ENCODE peak calls at places on chromosome 7, in nine cellular contexts. U is NCI-H510A, V is COR-L47, M is H1, P is HTR-8/SVneo, Z is gastrocnemius medialis, O is RWPE1, S is endodermal cell, L is hippocampal formation. W is an unnamed sample.

GRCh38 chr7:22295402-22296264 is 61.3 kb downstream of the RAPGEF5 start:
- DNase-seq in U (no peak), V (no peak), M (no peak), P (no peak), Z (no peak), O (no peak), S (no peak), L (peak; percentile 55), W (no peak)

GRCh38 chr7:131057524-131058065 is 270.1 kb upstream of the MKLN1 start:
- DNase-seq in U (no peak), V (no peak), M (no peak), P (no peak), Z (no peak), O (no peak), S (no peak), L (no peak), W (no peak)

GRCh38 chr7:18361756-18362155 is 133.8 kb upstream of the HDAC9 start:
- DNase-seq in U (no peak), V (no peak), M (no peak), P (no peak), Z (peak; percentile 18), O (peak; percentile 5), S (peak; percentile 85), L (no peak), W (no peak)

GRCh38 chr7:28107960-28108359 is 72.6 kb downstream of the JAZF1 start:
- DNase-seq in U (no peak), V (no peak), M (no peak), P (no peak), Z (peak; percentile 49), O (peak; percentile 38), S (no peak), L (no peak), W (no peak)

GRCh38 chr7:45196374-45196773 is 38.8 kb downstream of the RAMP3 start:
- DNase-seq in U (no peak), V (no peak), M (no peak), P (no peak), Z (no peak), O (no peak), S (no peak), L (no peak), W (no peak)

GRCh38 chr7:45670227-45670626 is 96.1 kb downstream of the ADCY1 start:
- DNase-seq in U (no peak), V (no peak), M (no peak), P (no peak), Z (no peak), O (no peak), S (peak; percentile 15), L (no peak), W (no peak)

GRCh38 chr7:867406-868188 is 8.8 kb upstream of the GET4 start:
- DNase-seq in U (no peak), V (no peak), M (no peak), P (no peak), Z (peak; percentile 75), O (peak; percentile 89), S (no peak), L (no peak), W (peak; percentile 73)

GRCh38 chr7:134720091-134720935 is 59.1 kb upstream of the CALD1 start:
- DNase-seq in U (no peak), V (no peak), M (no peak), P (no peak), Z (no peak), O (no peak), S (no peak), L (no peak), W (peak; percentile 79)

GRCh38 chr7:3861371-3861770 is 560.3 kb downstream of the SDK1 start:
- DNase-seq in U (no peak), V (no peak), M (no peak), P (no peak), Z (no peak), O (no peak), S (no peak), L (no peak), W (no peak)

GRCh38 chr7:159099217-159099655 is 45.4 kb downstream of the VIPR2 start:
- DNase-seq in U (no peak), V (no peak), M (no peak), P (no peak), Z (no peak), O (no peak), S (peak; percentile 70), L (no peak), W (no peak)

GRCh38 chr7:91780526-91780925 is 100.0 kb downstream of the MTERF1 start:
- DNase-seq in U (no peak), V (no peak), M (no peak), P (no peak), Z (no peak), O (no peak), S (no peak), L (no peak), W (no peak)

GRCh38 chr7:7201583-7202374 is 19.4 kb downstream of the C1GALT1 start:
- DNase-seq in U (no peak), V (no peak), M (no peak), P (no peak), Z (no peak), O (peak; percentile 51), S (peak; percentile 72), L (no peak), W (no peak)

GRCh38 chr7:45891462-45892402 is 3.4 kb downstream of the IGFBP1 start:
- DNase-seq in U (no peak), V (no peak), M (no peak), P (no peak), Z (no peak), O (no peak), S (no peak), L (no peak), W (no peak)

GRCh38 chr7:74092964-74093339 is 9.3 kb downstream of the LIMK1 start:
- DNase-seq in U (no peak), V (peak; percentile 33), M (no peak), P (no peak), Z (peak; percentile 54), O (no peak), S (no peak), L (no peak), W (peak; percentile 37)

GRCh38 chr7:55071411-55072188 is 52.8 kb downstream of the EGFR start:
- DNase-seq in U (no peak), V (no peak), M (no peak), P (no peak), Z (no peak), O (no peak), S (no peak), L (peak; percentile 48), W (no peak)

GRCh38 chr7:37921340-37921805 is 933 bp downstream of the EPDR1 start:
- DNase-seq in U (peak; percentile 49), V (peak; percentile 20), M (no peak), P (no peak), Z (peak; percentile 47), O (no peak), S (peak; percentile 83), L (no peak), W (no peak)

GRCh38 chr7:46654546-46655443 is 733.7 kb upstream of the IGFBP3 start:
- DNase-seq in U (no peak), V (no peak), M (no peak), P (no peak), Z (no peak), O (peak; percentile 13), S (no peak), L (no peak), W (no peak)

GRCh38 chr7:101386558-101387199 is 24.0 kb downstream of the COL26A1 start:
- DNase-seq in U (no peak), V (no peak), M (no peak), P (peak; percentile 45), Z (peak; percentile 19), O (no peak), S (peak; percentile 65), L (no peak), W (no peak)

GRCh38 chr7:101945034-101945758 is 127.8 kb downstream of the CUX1 start:
- DNase-seq in U (no peak), V (no peak), M (no peak), P (no peak), Z (peak; percentile 61), O (no peak), S (no peak), L (no peak), W (no peak)

GRCh38 chr7:112009081-112009480 is 197.1 kb downstream of the DOCK4 start:
- DNase-seq in U (no peak), V (no peak), M (no peak), P (no peak), Z (no peak), O (peak; percentile 20), S (no peak), L (no peak), W (peak; percentile 43)

GRCh38 chr7:137266764-137267163 is 76.8 kb downstream of the PTN start:
- DNase-seq in U (no peak), V (no peak), M (no peak), P (no peak), Z (no peak), O (no peak), S (no peak), L (no peak), W (no peak)

GRCh38 chr7:30184804-30185487 is 50.2 kb downstream of the MTURN start:
- DNase-seq in U (no peak), V (no peak), M (no peak), P (no peak), Z (peak; percentile 90), O (no peak), S (no peak), L (peak; percentile 70), W (no peak)

GRCh38 chr7:152336754-152337368 is 98.9 kb downstream of the KMT2C start:
- DNase-seq in U (peak; percentile 4), V (peak; percentile 57), M (no peak), P (peak; percentile 22), Z (peak; percentile 26), O (peak; percentile 21), S (peak; percentile 61), L (peak; percentile 38), W (peak; percentile 57)

GRCh38 chr7:74405191-74405898 is 48.4 kb upstream of the GTF2IRD1 start:
- DNase-seq in U (no peak), V (peak; percentile 25), M (peak; percentile 68), P (no peak), Z (no peak), O (peak; percentile 28), S (peak; percentile 90), L (no peak), W (no peak)

GRCh38 chr7:19713676-19714075 is 4.8 kb upstream of the POLR1F start:
- DNase-seq in U (no peak), V (peak; percentile 30), M (no peak), P (peak; percentile 9), Z (no peak), O (peak; percentile 9), S (peak; percentile 67), L (peak; percentile 5), W (peak; percentile 55)

GRCh38 chr7:112748381-112748780 is 41.8 kb downstream of the TMEM168 start:
- DNase-seq in U (no peak), V (no peak), M (no peak), P (no peak), Z (no peak), O (no peak), S (no peak), L (no peak), W (no peak)

GRCh38 chr7:71535616-71536015 is 403.7 kb downstream of the GALNT17 start:
- DNase-seq in U (no peak), V (no peak), M (no peak), P (no peak), Z (no peak), O (no peak), S (no peak), L (no peak), W (no peak)

GRCh38 chr7:81478664-81479063 is 291.2 kb downstream of the HGF start:
- DNase-seq in U (no peak), V (peak; percentile 43), M (no peak), P (no peak), Z (no peak), O (no peak), S (no peak), L (no peak), W (no peak)

GRCh38 chr7:47314728-47315601 is 266.9 kb downstream of the TNS3 start:
- DNase-seq in U (no peak), V (no peak), M (no peak), P (no peak), Z (peak; percentile 71), O (no peak), S (peak; percentile 65), L (peak; percentile 38), W (peak; percentile 92)

GRCh38 chr7:28155964-28156363 is 24.6 kb downstream of the JAZF1 start:
- DNase-seq in U (no peak), V (no peak), M (no peak), P (no peak), Z (no peak), O (peak; percentile 62), S (no peak), L (no peak), W (peak; percentile 65)

GRCh38 chr7:88184848-88185304 is 35.0 kb downstream of the SRI start:
- DNase-seq in U (no peak), V (no peak), M (no peak), P (no peak), Z (no peak), O (peak; percentile 45), S (no peak), L (no peak), W (peak; percentile 3)

W was measured in fibroblast of villous mesenchyme.